ENCODE peak calls at places on chromosomes 5 and 9, in four cellular contexts. X is GM10248, F is Right ventricle myocardium superior, Q is fibroblast of gingiva. V is an unnamed sample.

GRCh38 chr9:126956929-126957686 is 42.5 kb downstream of the RALGPS1 start:
- DNase-seq in X (no peak), F (no peak), Q (no peak), V (peak)

GRCh38 chr5:135694016-135694415 is 115.2 kb upstream of the CXCL14 start:
- DNase-seq in X (no peak), F (no peak), Q (no peak), V (no peak)

GRCh38 chr9:806285-807156 is 35.0 kb upstream of the DMRT1 start:
- DNase-seq in X (peak), F (no peak), Q (peak), V (peak)

GRCh38 chr5:31410089-31410488 is 121.8 kb downstream of the DROSHA start:
- DNase-seq in X (no peak), F (no peak), Q (no peak), V (no peak)

GRCh38 chr5:140220032-140220697 is 45.2 kb downstream of the CYSTM1 start:
- DNase-seq in X (peak), F (no peak), Q (no peak), V (no peak)

GRCh38 chr5:158676642-158677489 is 422.9 kb downstream of the EBF1 start:
- DNase-seq in X (no peak), F (no peak), Q (no peak), V (no peak)

GRCh38 chr9:130937146-130938076 is 1.6 kb downstream of the FIBCD1 start:
- DNase-seq in X (no peak), F (no peak), Q (no peak), V (no peak)

GRCh38 chr9:120931278-120932085 is 4.9 kb upstream of the TRAF1 start:
- DNase-seq in X (peak), F (no peak), Q (peak), V (no peak)

GRCh38 chr5:136087961-136088871 is 44.4 kb upstream of the SMAD5 start:
- DNase-seq in X (no peak), F (peak), Q (no peak), V (peak)

GRCh38 chr5:150108711-150109605 is 22.6 kb upstream of the CSF1R start:
- DNase-seq in X (peak), F (peak), Q (no peak), V (no peak)

GRCh38 chr9:98455957-98456621 is 200.6 kb upstream of the TBC1D2 start:
- DNase-seq in X (no peak), F (no peak), Q (no peak), V (peak)

GRCh38 chr5:35777358-35778087 is 79.2 kb upstream of the IL7R start:
- DNase-seq in X (peak), F (peak), Q (peak), V (peak)

GRCh38 chr9:94563548-94563947 is 8.7 kb downstream of the PCAT7 start:
- DNase-seq in X (no peak), F (no peak), Q (no peak), V (no peak)

GRCh38 chr9:89712285-89712684 is 107.5 kb downstream of the GADD45G start:
- DNase-seq in X (no peak), F (no peak), Q (no peak), V (no peak)

GRCh38 chr9:114122628-114123027 is 23.5 kb upstream of the KIF12 start:
- DNase-seq in X (no peak), F (no peak), Q (no peak), V (no peak)

GRCh38 chr5:82603280-82603987 is 325.3 kb upstream of the RPS23 start:
- DNase-seq in X (no peak), F (no peak), Q (no peak), V (no peak)

GRCh38 chr9:91681461-91682305 is 258.1 kb upstream of the NFIL3 start:
- DNase-seq in X (peak), F (peak), Q (peak), V (peak)

GRCh38 chr9:134571946-134572914 is 69.4 kb upstream of the COL5A1 start:
- DNase-seq in X (peak), F (peak), Q (no peak), V (no peak)

GRCh38 chr5:135069016-135069770 is 35.2 kb upstream of the PITX1 start:
- DNase-seq in X (no peak), F (no peak), Q (no peak), V (no peak)

GRCh38 chr9:120921751-120922181 is 4.8 kb downstream of the TRAF1 start:
- DNase-seq in X (no peak), F (peak), Q (no peak), V (no peak)

GRCh38 chr5:167916261-167916660 is 375.2 kb upstream of the WWC1 start:
- DNase-seq in X (no peak), F (no peak), Q (no peak), V (no peak)

GRCh38 chr9:125409637-125410521 is 148.3 kb downstream of the GAPVD1 start:
- DNase-seq in X (peak), F (peak), Q (no peak), V (no peak)